ENCODE peak calls at places on chromosome 15, in nine cellular contexts. Q, H, Y, U, X, I, E, L and T are unnamed samples.

GRCh38 chr15:99087405-99087943 is 17.4 kb upstream of the SYNM start:
- DNase-seq in Q (no peak), H (no peak), U (no peak), X (no peak), I (no peak), L (peak; percentile 60), E (no peak), Y (no peak), T (no peak)

GRCh38 chr15:58556541-58556940 is 124.8 kb downstream of the LIPC start:
- DNase-seq in L (no peak), H (no peak), U (no peak), I (no peak), Q (no peak), Y (no peak), E (no peak), X (no peak), T (no peak)

GRCh38 chr15:68644996-68645395 is 66.2 kb downstream of the CORO2B start:
- DNase-seq in U (no peak), I (peak; percentile 11), Y (no peak), H (no peak), E (no peak), X (no peak), L (peak; percentile 80), Q (no peak), T (no peak)

GRCh38 chr15:33045066-33045810 is 149.3 kb downstream of the FMN1 start:
- DNase-seq in H (no peak), Y (no peak), U (no peak), E (no peak), I (no peak), L (no peak), X (no peak), Q (no peak), T (no peak)

GRCh38 chr15:82950746-82951370 is 1.7 kb downstream of the HOMER2 start:
- DNase-seq in L (no peak), X (no peak), Y (no peak), U (no peak), E (no peak), I (no peak), H (no peak), Q (peak; percentile 21), T (no peak)

GRCh38 chr15:31365655-31366127 is 39.1 kb downstream of the KLF13 start:
- DNase-seq in X (peak; percentile 35), E (no peak), Y (peak; percentile 66), I (peak; percentile 85), U (peak; percentile 35), Q (no peak), H (peak; percentile 78), L (peak; percentile 99), T (peak; percentile 26)

GRCh38 chr15:80396094-80396493 is 8.1 kb upstream of the ARNT2 start:
- DNase-seq in U (no peak), L (no peak), I (no peak), Y (no peak), X (no peak), Q (no peak), E (no peak), H (no peak), T (no peak)

GRCh38 chr15:27492021-27492621 is 521.1 kb downstream of the GABRG3 start:
- DNase-seq in I (no peak), H (no peak), X (no peak), E (no peak), Q (no peak), L (no peak), U (no peak), Y (no peak), T (no peak)

GRCh38 chr15:66053991-66054390 is 184.7 kb downstream of the RAB11A start:
- DNase-seq in Y (no peak), X (no peak), Q (no peak), E (no peak), U (no peak), L (no peak), H (no peak), I (no peak), T (no peak)

GRCh38 chr15:25245801-25246622 is 192.8 kb downstream of the UBE3A start:
- DNase-seq in X (no peak), H (peak; percentile 1), I (no peak), U (no peak), E (no peak), L (peak; percentile 70), Y (no peak), Q (no peak), T (no peak)

GRCh38 chr15:66359740-66360139 is 3.3 kb upstream of the TIPIN start:
- DNase-seq in L (no peak), Y (no peak), H (no peak), X (no peak), E (no peak), I (no peak), U (no peak), Q (peak; percentile 76), T (no peak)

GRCh38 chr15:88472225-88472624 is 4.7 kb downstream of the MRPS11 start:
- DNase-seq in H (no peak), U (no peak), Q (no peak), E (no peak), I (no peak), X (no peak), L (no peak), Y (no peak), T (no peak)

GRCh38 chr15:29889545-29890329 is 67.5 kb upstream of the TJP1 start:
- DNase-seq in H (peak; percentile 39), U (no peak), Y (no peak), X (no peak), E (no peak), I (no peak), Q (peak; percentile 8), L (no peak), T (no peak)

GRCh38 chr15:77966540-77967290 is 110.8 kb downstream of the TBC1D2B start:
- DNase-seq in Q (peak; percentile 57), I (peak; percentile 42), X (no peak), E (no peak), U (peak; percentile 64), H (peak; percentile 64), L (peak; percentile 72), Y (peak; percentile 59), T (peak; percentile 11)

GRCh38 chr15:56821721-56822425 is 88.6 kb upstream of the ZNF280D start:
- DNase-seq in L (no peak), Y (peak; percentile 53), Q (peak; percentile 69), X (peak; percentile 43), U (peak; percentile 29), H (peak; percentile 64), I (peak; percentile 70), E (peak; percentile 26), T (peak; percentile 36)

GRCh38 chr15:45179221-45179985 is 8.4 kb downstream of the SHF start:
- DNase-seq in L (no peak), E (no peak), Y (no peak), H (peak; percentile 72), U (no peak), Q (peak; percentile 48), I (peak; percentile 47), X (no peak), T (no peak)

GRCh38 chr15:78749831-78750230 is 61.4 kb downstream of the ADAMTS7 start:
- DNase-seq in U (no peak), L (peak; percentile 74), E (no peak), Y (no peak), H (no peak), I (no peak), Q (no peak), X (no peak), T (no peak)

GRCh38 chr15:36831915-36832310 is 252.5 kb downstream of the CDIN1 start:
- DNase-seq in I (peak; percentile 67), U (no peak), H (no peak), Q (peak; percentile 61), Y (no peak), X (no peak), E (no peak), L (no peak), T (no peak)

GRCh38 chr15:74958320-74958907 is 1.8 kb upstream of the RPP25 start:
- DNase-seq in Q (peak; percentile 31), I (peak; percentile 40), E (no peak), X (no peak), H (peak; percentile 50), U (peak; percentile 23), L (peak; percentile 95), Y (peak; percentile 51), T (no peak)
- TF ChIP-seq CTCF in Q (no peak), I (peak; percentile 15), E (no peak), X (peak; percentile 35), H (no peak), U (peak; percentile 40), L (peak; percentile 11), Y (peak; percentile 9), T (no peak)

GRCh38 chr15:70427120-70427519 is 329.4 kb upstream of the TLE3 start:
- DNase-seq in E (no peak), H (no peak), Y (no peak), U (no peak), L (no peak), Q (peak; percentile 37), I (no peak), X (no peak), T (no peak)
- TF ChIP-seq CTCF in E (no peak), H (no peak), Y (no peak), U (peak; percentile 32), L (no peak), Q (no peak), I (peak; percentile 27), X (no peak), T (peak; percentile 36)

GRCh38 chr15:75647370-75648155 is at the start of gene SNX33:
- DNase-seq in Y (peak; percentile 78), L (peak; percentile 95), Q (peak; percentile 77), H (peak; percentile 79), E (no peak), U (peak; percentile 65), X (peak; percentile 57), I (peak; percentile 88), T (no peak)
- TF ChIP-seq CTCF in Y (peak; percentile 43), L (no peak), Q (peak; percentile 64), H (no peak), E (peak; percentile 66), U (peak; percentile 61), X (peak; percentile 60), I (peak; percentile 65), T (peak; percentile 57)

GRCh38 chr15:60552224-60552623 is 73.3 kb upstream of the ICE2 start:
- DNase-seq in Y (no peak), E (no peak), X (no peak), Q (no peak), I (no peak), H (no peak), L (no peak), U (no peak), T (no peak)

GRCh38 chr15:60554494-60554893 is 75.6 kb upstream of the ICE2 start:
- DNase-seq in E (no peak), U (no peak), Q (no peak), X (no peak), I (no peak), L (no peak), H (no peak), Y (no peak), T (no peak)

GRCh38 chr15:60551147-60551780 is 72.3 kb upstream of the ICE2 start:
- DNase-seq in Y (no peak), Q (no peak), U (no peak), I (no peak), X (no peak), H (no peak), E (no peak), L (no peak), T (no peak)

GRCh38 chr15:60553163-60553562 is 74.2 kb upstream of the ICE2 start:
- DNase-seq in L (no peak), H (no peak), Q (no peak), Y (no peak), X (no peak), I (no peak), U (no peak), E (no peak), T (no peak)

DNA sequence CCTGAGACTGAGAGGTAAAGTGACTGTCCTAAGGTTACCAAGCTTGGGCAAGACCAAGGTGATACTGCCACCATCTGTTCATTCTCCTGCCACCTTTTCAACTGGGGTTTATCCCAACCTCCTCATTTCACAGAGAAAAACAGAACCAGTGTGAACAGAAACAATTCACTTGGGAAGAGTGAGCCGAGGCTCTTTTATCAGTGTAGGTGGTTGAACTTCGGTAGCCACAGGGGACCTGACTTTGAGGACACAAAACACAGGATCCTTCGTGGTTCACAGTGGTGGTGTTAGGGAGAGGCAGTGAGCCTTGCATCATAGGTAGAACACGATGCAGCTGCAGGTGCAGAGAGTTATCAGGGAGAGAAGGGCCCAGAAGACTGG is 72.8 kb upstream of the ICE2 start:
- DNase-seq in E (no peak), L (no peak), Q (peak; percentile 52), H (no peak), U (no peak), Y (no peak), X (no peak), I (no peak), T (no peak)
- TF ChIP-seq CTCF in E (no peak), L (no peak), Q (peak; percentile 74), H (no peak), U (no peak), Y (no peak), X (no peak), I (no peak), T (no peak)